ENCODE peak calls at places on chromosomes 16 and 17, in ten cellular contexts. One of them, this sample, is unnamed.

GRCh38 chr16:54554581-54554980 is 268.0 kb upstream of the IRX3 start:
- DNase-seq in mesothelial cell of epicardium: no peak
- DNase-seq in hepatic stellate cell: no peak
- DNase-seq in stimulated activated CD4-positive, alpha-beta T cell treated with anti-CD3 and anti-CD28 coated beads, Interleukin-1b, Interleukin-23, amount 100 ng/mL, for 1 hour: no peak
- DNase-seq in activated CD4-positive, alpha-beta T cell treated with anti-CD3 and anti-CD28 coated beads, Interleukin-2, amount 50 U/mL, for 1 hour: no peak
- DNase-seq in pancreas: no peak
- DNase-seq in sigmoid colon: no peak
- DNase-seq in NCI-H1694: no peak
- DNase-seq in BE2C: no peak
- DNase-seq in CD4-positive, CD25-positive, alpha-beta regulatory T cell: no peak
- DNase-seq in this sample: no peak

GRCh38 chr17:80811181-80812105 is 180.2 kb upstream of the CHMP6 start:
- DNase-seq in mesothelial cell of epicardium: no peak
- DNase-seq in hepatic stellate cell: no peak
- DNase-seq in stimulated activated CD4-positive, alpha-beta T cell treated with anti-CD3 and anti-CD28 coated beads, Interleukin-1b, Interleukin-23, amount 100 ng/mL, for 1 hour: no peak
- DNase-seq in activated CD4-positive, alpha-beta T cell treated with anti-CD3 and anti-CD28 coated beads, Interleukin-2, amount 50 U/mL, for 1 hour: peak
- DNase-seq in pancreas: no peak
- DNase-seq in sigmoid colon: peak
- DNase-seq in NCI-H1694: no peak
- DNase-seq in BE2C: no peak
- DNase-seq in CD4-positive, CD25-positive, alpha-beta regulatory T cell: no peak
- DNase-seq in this sample: no peak

GRCh38 chr17:28741358-28742349 is 2.2 kb upstream of the TRAF4 start:
- DNase-seq in mesothelial cell of epicardium: no peak
- DNase-seq in hepatic stellate cell: no peak
- DNase-seq in stimulated activated CD4-positive, alpha-beta T cell treated with anti-CD3 and anti-CD28 coated beads, Interleukin-1b, Interleukin-23, amount 100 ng/mL, for 1 hour: no peak
- DNase-seq in activated CD4-positive, alpha-beta T cell treated with anti-CD3 and anti-CD28 coated beads, Interleukin-2, amount 50 U/mL, for 1 hour: no peak
- DNase-seq in pancreas: no peak
- DNase-seq in sigmoid colon: no peak
- DNase-seq in NCI-H1694: no peak
- DNase-seq in BE2C: no peak
- DNase-seq in CD4-positive, CD25-positive, alpha-beta regulatory T cell: no peak
- DNase-seq in this sample: no peak

GRCh38 chr17:56629450-56630187 is 36.1 kb downstream of the NOG start:
- DNase-seq in mesothelial cell of epicardium: no peak
- DNase-seq in hepatic stellate cell: peak
- DNase-seq in stimulated activated CD4-positive, alpha-beta T cell treated with anti-CD3 and anti-CD28 coated beads, Interleukin-1b, Interleukin-23, amount 100 ng/mL, for 1 hour: no peak
- DNase-seq in activated CD4-positive, alpha-beta T cell treated with anti-CD3 and anti-CD28 coated beads, Interleukin-2, amount 50 U/mL, for 1 hour: peak
- DNase-seq in pancreas: no peak
- DNase-seq in sigmoid colon: no peak
- DNase-seq in NCI-H1694: no peak
- DNase-seq in BE2C: peak
- DNase-seq in CD4-positive, CD25-positive, alpha-beta regulatory T cell: peak
- DNase-seq in this sample: peak

GRCh38 chr16:50403491-50403890 is 34.7 kb upstream of the BRD7 start:
- DNase-seq in mesothelial cell of epicardium: no peak
- DNase-seq in hepatic stellate cell: no peak
- DNase-seq in stimulated activated CD4-positive, alpha-beta T cell treated with anti-CD3 and anti-CD28 coated beads, Interleukin-1b, Interleukin-23, amount 100 ng/mL, for 1 hour: no peak
- DNase-seq in activated CD4-positive, alpha-beta T cell treated with anti-CD3 and anti-CD28 coated beads, Interleukin-2, amount 50 U/mL, for 1 hour: no peak
- DNase-seq in pancreas: no peak
- DNase-seq in sigmoid colon: no peak
- DNase-seq in NCI-H1694: no peak
- DNase-seq in BE2C: no peak
- DNase-seq in CD4-positive, CD25-positive, alpha-beta regulatory T cell: no peak
- DNase-seq in this sample: no peak

GRCh38 chr16:69831212-69832123 is 69.3 kb downstream of the WWP2 start:
- DNase-seq in mesothelial cell of epicardium: no peak
- DNase-seq in hepatic stellate cell: no peak
- DNase-seq in stimulated activated CD4-positive, alpha-beta T cell treated with anti-CD3 and anti-CD28 coated beads, Interleukin-1b, Interleukin-23, amount 100 ng/mL, for 1 hour: no peak
- DNase-seq in activated CD4-positive, alpha-beta T cell treated with anti-CD3 and anti-CD28 coated beads, Interleukin-2, amount 50 U/mL, for 1 hour: no peak
- DNase-seq in pancreas: no peak
- DNase-seq in sigmoid colon: no peak
- DNase-seq in NCI-H1694: no peak
- DNase-seq in BE2C: no peak
- DNase-seq in CD4-positive, CD25-positive, alpha-beta regulatory T cell: no peak
- DNase-seq in this sample: no peak

GRCh38 chr16:704552-705380 is 835 bp downstream of the FBXL16 start:
- DNase-seq in mesothelial cell of epicardium: no peak
- DNase-seq in hepatic stellate cell: no peak
- DNase-seq in stimulated activated CD4-positive, alpha-beta T cell treated with anti-CD3 and anti-CD28 coated beads, Interleukin-1b, Interleukin-23, amount 100 ng/mL, for 1 hour: no peak
- DNase-seq in activated CD4-positive, alpha-beta T cell treated with anti-CD3 and anti-CD28 coated beads, Interleukin-2, amount 50 U/mL, for 1 hour: no peak
- DNase-seq in pancreas: no peak
- DNase-seq in sigmoid colon: no peak
- DNase-seq in NCI-H1694: no peak
- DNase-seq in BE2C: no peak
- DNase-seq in CD4-positive, CD25-positive, alpha-beta regulatory T cell: no peak
- DNase-seq in this sample: no peak

GRCh38 chr17:44033841-44034408 is 19.2 kb upstream of the TMEM101 start:
- DNase-seq in mesothelial cell of epicardium: no peak
- DNase-seq in hepatic stellate cell: no peak
- DNase-seq in stimulated activated CD4-positive, alpha-beta T cell treated with anti-CD3 and anti-CD28 coated beads, Interleukin-1b, Interleukin-23, amount 100 ng/mL, for 1 hour: no peak
- DNase-seq in activated CD4-positive, alpha-beta T cell treated with anti-CD3 and anti-CD28 coated beads, Interleukin-2, amount 50 U/mL, for 1 hour: no peak
- DNase-seq in pancreas: no peak
- DNase-seq in sigmoid colon: no peak
- DNase-seq in NCI-H1694: no peak
- DNase-seq in BE2C: no peak
- DNase-seq in CD4-positive, CD25-positive, alpha-beta regulatory T cell: no peak
- DNase-seq in this sample: no peak

GRCh38 chr16:88973007-88973410 is 4.0 kb downstream of the CBFA2T3 start:
- DNase-seq in mesothelial cell of epicardium: no peak
- DNase-seq in hepatic stellate cell: no peak
- DNase-seq in stimulated activated CD4-positive, alpha-beta T cell treated with anti-CD3 and anti-CD28 coated beads, Interleukin-1b, Interleukin-23, amount 100 ng/mL, for 1 hour: no peak
- DNase-seq in activated CD4-positive, alpha-beta T cell treated with anti-CD3 and anti-CD28 coated beads, Interleukin-2, amount 50 U/mL, for 1 hour: no peak
- DNase-seq in pancreas: no peak
- DNase-seq in sigmoid colon: no peak
- DNase-seq in NCI-H1694: no peak
- DNase-seq in BE2C: peak
- DNase-seq in CD4-positive, CD25-positive, alpha-beta regulatory T cell: no peak
- DNase-seq in this sample: no peak

GRCh38 chr17:67490471-67490870 is 113.4 kb downstream of the PITPNC1 start:
- DNase-seq in mesothelial cell of epicardium: peak
- DNase-seq in hepatic stellate cell: no peak
- DNase-seq in stimulated activated CD4-positive, alpha-beta T cell treated with anti-CD3 and anti-CD28 coated beads, Interleukin-1b, Interleukin-23, amount 100 ng/mL, for 1 hour: no peak
- DNase-seq in activated CD4-positive, alpha-beta T cell treated with anti-CD3 and anti-CD28 coated beads, Interleukin-2, amount 50 U/mL, for 1 hour: no peak
- DNase-seq in pancreas: no peak
- DNase-seq in sigmoid colon: no peak
- DNase-seq in NCI-H1694: no peak
- DNase-seq in BE2C: no peak
- DNase-seq in CD4-positive, CD25-positive, alpha-beta regulatory T cell: no peak
- DNase-seq in this sample: no peak

GRCh38 chr16:87963400-87963799 is 12.2 kb downstream of the BANP start:
- DNase-seq in mesothelial cell of epicardium: no peak
- DNase-seq in hepatic stellate cell: peak
- DNase-seq in stimulated activated CD4-positive, alpha-beta T cell treated with anti-CD3 and anti-CD28 coated beads, Interleukin-1b, Interleukin-23, amount 100 ng/mL, for 1 hour: peak
- DNase-seq in activated CD4-positive, alpha-beta T cell treated with anti-CD3 and anti-CD28 coated beads, Interleukin-2, amount 50 U/mL, for 1 hour: peak
- DNase-seq in pancreas: no peak
- DNase-seq in sigmoid colon: no peak
- DNase-seq in NCI-H1694: no peak
- DNase-seq in BE2C: no peak
- DNase-seq in CD4-positive, CD25-positive, alpha-beta regulatory T cell: peak
- DNase-seq in this sample: peak

GRCh38 chr16:546909-547770 is 13.1 kb upstream of the PRR35 start:
- DNase-seq in mesothelial cell of epicardium: peak
- DNase-seq in hepatic stellate cell: no peak
- DNase-seq in stimulated activated CD4-positive, alpha-beta T cell treated with anti-CD3 and anti-CD28 coated beads, Interleukin-1b, Interleukin-23, amount 100 ng/mL, for 1 hour: peak
- DNase-seq in activated CD4-positive, alpha-beta T cell treated with anti-CD3 and anti-CD28 coated beads, Interleukin-2, amount 50 U/mL, for 1 hour: peak
- DNase-seq in pancreas: peak
- DNase-seq in sigmoid colon: peak
- DNase-seq in NCI-H1694: peak
- DNase-seq in BE2C: peak
- DNase-seq in CD4-positive, CD25-positive, alpha-beta regulatory T cell: peak
- DNase-seq in this sample: peak

GRCh38 chr16:16861546-16861945 is 482.6 kb downstream of the NPIPA7 start:
- DNase-seq in mesothelial cell of epicardium: peak
- DNase-seq in hepatic stellate cell: peak
- DNase-seq in stimulated activated CD4-positive, alpha-beta T cell treated with anti-CD3 and anti-CD28 coated beads, Interleukin-1b, Interleukin-23, amount 100 ng/mL, for 1 hour: peak
- DNase-seq in activated CD4-positive, alpha-beta T cell treated with anti-CD3 and anti-CD28 coated beads, Interleukin-2, amount 50 U/mL, for 1 hour: peak
- DNase-seq in pancreas: peak
- DNase-seq in sigmoid colon: no peak
- DNase-seq in NCI-H1694: peak
- DNase-seq in BE2C: peak
- DNase-seq in CD4-positive, CD25-positive, alpha-beta regulatory T cell: peak
- DNase-seq in this sample: peak

GRCh38 chr17:69597898-69598692 is 183.6 kb downstream of the MAP2K6 start:
- DNase-seq in mesothelial cell of epicardium: no peak
- DNase-seq in hepatic stellate cell: peak
- DNase-seq in stimulated activated CD4-positive, alpha-beta T cell treated with anti-CD3 and anti-CD28 coated beads, Interleukin-1b, Interleukin-23, amount 100 ng/mL, for 1 hour: no peak
- DNase-seq in activated CD4-positive, alpha-beta T cell treated with anti-CD3 and anti-CD28 coated beads, Interleukin-2, amount 50 U/mL, for 1 hour: no peak
- DNase-seq in pancreas: no peak
- DNase-seq in sigmoid colon: no peak
- DNase-seq in NCI-H1694: no peak
- DNase-seq in BE2C: no peak
- DNase-seq in CD4-positive, CD25-positive, alpha-beta regulatory T cell: no peak
- DNase-seq in this sample: no peak

GRCh38 chr16:4260360-4260759 is 12.5 kb downstream of the TFAP4 start:
- DNase-seq in mesothelial cell of epicardium: no peak
- DNase-seq in hepatic stellate cell: no peak
- DNase-seq in stimulated activated CD4-positive, alpha-beta T cell treated with anti-CD3 and anti-CD28 coated beads, Interleukin-1b, Interleukin-23, amount 100 ng/mL, for 1 hour: no peak
- DNase-seq in activated CD4-positive, alpha-beta T cell treated with anti-CD3 and anti-CD28 coated beads, Interleukin-2, amount 50 U/mL, for 1 hour: no peak
- DNase-seq in pancreas: peak
- DNase-seq in sigmoid colon: no peak
- DNase-seq in NCI-H1694: no peak
- DNase-seq in BE2C: no peak
- DNase-seq in CD4-positive, CD25-positive, alpha-beta regulatory T cell: no peak
- DNase-seq in this sample: no peak

GRCh38 chr16:86590501-86591144 is 12.3 kb downstream of the FOXL1 start:
- DNase-seq in mesothelial cell of epicardium: no peak
- DNase-seq in hepatic stellate cell: no peak
- DNase-seq in stimulated activated CD4-positive, alpha-beta T cell treated with anti-CD3 and anti-CD28 coated beads, Interleukin-1b, Interleukin-23, amount 100 ng/mL, for 1 hour: no peak
- DNase-seq in activated CD4-positive, alpha-beta T cell treated with anti-CD3 and anti-CD28 coated beads, Interleukin-2, amount 50 U/mL, for 1 hour: no peak
- DNase-seq in pancreas: no peak
- DNase-seq in sigmoid colon: no peak
- DNase-seq in NCI-H1694: no peak
- DNase-seq in BE2C: no peak
- DNase-seq in CD4-positive, CD25-positive, alpha-beta regulatory T cell: no peak
- DNase-seq in this sample: no peak

GRCh38 chr17:40664582-40665333 is at the start of gene KRT222:
- DNase-seq in mesothelial cell of epicardium: no peak
- DNase-seq in hepatic stellate cell: no peak
- DNase-seq in stimulated activated CD4-positive, alpha-beta T cell treated with anti-CD3 and anti-CD28 coated beads, Interleukin-1b, Interleukin-23, amount 100 ng/mL, for 1 hour: no peak
- DNase-seq in activated CD4-positive, alpha-beta T cell treated with anti-CD3 and anti-CD28 coated beads, Interleukin-2, amount 50 U/mL, for 1 hour: no peak
- DNase-seq in pancreas: no peak
- DNase-seq in sigmoid colon: no peak
- DNase-seq in NCI-H1694: no peak
- DNase-seq in BE2C: no peak
- DNase-seq in CD4-positive, CD25-positive, alpha-beta regulatory T cell: no peak
- DNase-seq in this sample: no peak

GRCh38 chr16:2663553-2664521 is 18.5 kb upstream of the KCTD5 start:
- DNase-seq in mesothelial cell of epicardium: no peak
- DNase-seq in hepatic stellate cell: no peak
- DNase-seq in stimulated activated CD4-positive, alpha-beta T cell treated with anti-CD3 and anti-CD28 coated beads, Interleukin-1b, Interleukin-23, amount 100 ng/mL, for 1 hour: no peak
- DNase-seq in activated CD4-positive, alpha-beta T cell treated with anti-CD3 and anti-CD28 coated beads, Interleukin-2, amount 50 U/mL, for 1 hour: no peak
- DNase-seq in pancreas: peak
- DNase-seq in sigmoid colon: no peak
- DNase-seq in NCI-H1694: no peak
- DNase-seq in BE2C: no peak
- DNase-seq in CD4-positive, CD25-positive, alpha-beta regulatory T cell: peak
- DNase-seq in this sample: no peak

GRCh38 chr16:4904942-4905615 is 31.9 kb downstream of the PPL start:
- DNase-seq in mesothelial cell of epicardium: no peak
- DNase-seq in hepatic stellate cell: no peak
- DNase-seq in stimulated activated CD4-positive, alpha-beta T cell treated with anti-CD3 and anti-CD28 coated beads, Interleukin-1b, Interleukin-23, amount 100 ng/mL, for 1 hour: no peak
- DNase-seq in activated CD4-positive, alpha-beta T cell treated with anti-CD3 and anti-CD28 coated beads, Interleukin-2, amount 50 U/mL, for 1 hour: no peak
- DNase-seq in pancreas: no peak
- DNase-seq in sigmoid colon: no peak
- DNase-seq in NCI-H1694: no peak
- DNase-seq in BE2C: no peak
- DNase-seq in CD4-positive, CD25-positive, alpha-beta regulatory T cell: no peak
- DNase-seq in this sample: no peak

GRCh38 chr17:80364091-80364691 is 50.8 kb upstream of the ENDOV start:
- DNase-seq in mesothelial cell of epicardium: peak
- DNase-seq in hepatic stellate cell: no peak
- DNase-seq in stimulated activated CD4-positive, alpha-beta T cell treated with anti-CD3 and anti-CD28 coated beads, Interleukin-1b, Interleukin-23, amount 100 ng/mL, for 1 hour: no peak
- DNase-seq in activated CD4-positive, alpha-beta T cell treated with anti-CD3 and anti-CD28 coated beads, Interleukin-2, amount 50 U/mL, for 1 hour: peak
- DNase-seq in pancreas: peak
- DNase-seq in sigmoid colon: peak
- DNase-seq in NCI-H1694: peak
- DNase-seq in BE2C: peak
- DNase-seq in CD4-positive, CD25-positive, alpha-beta regulatory T cell: no peak
- DNase-seq in this sample: no peak

GRCh38 chr16:69014811-69015210 is 90.6 kb upstream of the HAS3 start:
- DNase-seq in mesothelial cell of epicardium: no peak
- DNase-seq in hepatic stellate cell: no peak
- DNase-seq in stimulated activated CD4-positive, alpha-beta T cell treated with anti-CD3 and anti-CD28 coated beads, Interleukin-1b, Interleukin-23, amount 100 ng/mL, for 1 hour: no peak
- DNase-seq in activated CD4-positive, alpha-beta T cell treated with anti-CD3 and anti-CD28 coated beads, Interleukin-2, amount 50 U/mL, for 1 hour: no peak
- DNase-seq in pancreas: no peak
- DNase-seq in sigmoid colon: no peak
- DNase-seq in NCI-H1694: no peak
- DNase-seq in BE2C: no peak
- DNase-seq in CD4-positive, CD25-positive, alpha-beta regulatory T cell: no peak
- DNase-seq in this sample: no peak

GRCh38 chr17:14156689-14157088 is 80.0 kb downstream of the CDRT15 start:
- DNase-seq in mesothelial cell of epicardium: no peak
- DNase-seq in hepatic stellate cell: no peak
- DNase-seq in stimulated activated CD4-positive, alpha-beta T cell treated with anti-CD3 and anti-CD28 coated beads, Interleukin-1b, Interleukin-23, amount 100 ng/mL, for 1 hour: no peak
- DNase-seq in activated CD4-positive, alpha-beta T cell treated with anti-CD3 and anti-CD28 coated beads, Interleukin-2, amount 50 U/mL, for 1 hour: no peak
- DNase-seq in pancreas: no peak
- DNase-seq in sigmoid colon: no peak
- DNase-seq in NCI-H1694: no peak
- DNase-seq in BE2C: no peak
- DNase-seq in CD4-positive, CD25-positive, alpha-beta regulatory T cell: no peak
- DNase-seq in this sample: no peak

GRCh38 chr16:85384831-85385462 is 228.2 kb upstream of the GSE1 start:
- DNase-seq in mesothelial cell of epicardium: no peak
- DNase-seq in hepatic stellate cell: no peak
- DNase-seq in stimulated activated CD4-positive, alpha-beta T cell treated with anti-CD3 and anti-CD28 coated beads, Interleukin-1b, Interleukin-23, amount 100 ng/mL, for 1 hour: no peak
- DNase-seq in activated CD4-positive, alpha-beta T cell treated with anti-CD3 and anti-CD28 coated beads, Interleukin-2, amount 50 U/mL, for 1 hour: no peak
- DNase-seq in pancreas: no peak
- DNase-seq in sigmoid colon: peak
- DNase-seq in NCI-H1694: peak
- DNase-seq in BE2C: peak
- DNase-seq in CD4-positive, CD25-positive, alpha-beta regulatory T cell: no peak
- DNase-seq in this sample: no peak

GRCh38 chr17:60601443-60602384 is 1.7 kb downstream of the PPM1D start:
- DNase-seq in mesothelial cell of epicardium: peak
- DNase-seq in hepatic stellate cell: peak
- DNase-seq in stimulated activated CD4-positive, alpha-beta T cell treated with anti-CD3 and anti-CD28 coated beads, Interleukin-1b, Interleukin-23, amount 100 ng/mL, for 1 hour: no peak
- DNase-seq in activated CD4-positive, alpha-beta T cell treated with anti-CD3 and anti-CD28 coated beads, Interleukin-2, amount 50 U/mL, for 1 hour: peak
- DNase-seq in pancreas: peak
- DNase-seq in sigmoid colon: peak
- DNase-seq in NCI-H1694: peak
- DNase-seq in BE2C: peak
- DNase-seq in CD4-positive, CD25-positive, alpha-beta regulatory T cell: peak
- DNase-seq in this sample: peak

GRCh38 chr16:12182202-12182601 is 205.7 kb downstream of the SNX29 start:
- DNase-seq in mesothelial cell of epicardium: no peak
- DNase-seq in hepatic stellate cell: no peak
- DNase-seq in stimulated activated CD4-positive, alpha-beta T cell treated with anti-CD3 and anti-CD28 coated beads, Interleukin-1b, Interleukin-23, amount 100 ng/mL, for 1 hour: no peak
- DNase-seq in activated CD4-positive, alpha-beta T cell treated with anti-CD3 and anti-CD28 coated beads, Interleukin-2, amount 50 U/mL, for 1 hour: no peak
- DNase-seq in pancreas: no peak
- DNase-seq in sigmoid colon: no peak
- DNase-seq in NCI-H1694: no peak
- DNase-seq in BE2C: no peak
- DNase-seq in CD4-positive, CD25-positive, alpha-beta regulatory T cell: no peak
- DNase-seq in this sample: no peak

GRCh38 chr16:69870761-69871160 is 80.4 kb upstream of the CLEC18A start:
- DNase-seq in mesothelial cell of epicardium: no peak
- DNase-seq in hepatic stellate cell: no peak
- DNase-seq in stimulated activated CD4-positive, alpha-beta T cell treated with anti-CD3 and anti-CD28 coated beads, Interleukin-1b, Interleukin-23, amount 100 ng/mL, for 1 hour: no peak
- DNase-seq in activated CD4-positive, alpha-beta T cell treated with anti-CD3 and anti-CD28 coated beads, Interleukin-2, amount 50 U/mL, for 1 hour: no peak
- DNase-seq in pancreas: no peak
- DNase-seq in sigmoid colon: no peak
- DNase-seq in NCI-H1694: no peak
- DNase-seq in BE2C: no peak
- DNase-seq in CD4-positive, CD25-positive, alpha-beta regulatory T cell: no peak
- DNase-seq in this sample: no peak

GRCh38 chr16:88785106-88785924 is at the start of gene PIEZO1:
- DNase-seq in mesothelial cell of epicardium: peak
- DNase-seq in hepatic stellate cell: peak
- DNase-seq in stimulated activated CD4-positive, alpha-beta T cell treated with anti-CD3 and anti-CD28 coated beads, Interleukin-1b, Interleukin-23, amount 100 ng/mL, for 1 hour: peak
- DNase-seq in activated CD4-positive, alpha-beta T cell treated with anti-CD3 and anti-CD28 coated beads, Interleukin-2, amount 50 U/mL, for 1 hour: peak
- DNase-seq in pancreas: peak
- DNase-seq in sigmoid colon: peak
- DNase-seq in NCI-H1694: no peak
- DNase-seq in BE2C: peak
- DNase-seq in CD4-positive, CD25-positive, alpha-beta regulatory T cell: peak
- DNase-seq in this sample: peak

GRCh38 chr16:71781741-71782140 is 26.9 kb downstream of the AP1G1 start:
- DNase-seq in mesothelial cell of epicardium: no peak
- DNase-seq in hepatic stellate cell: no peak
- DNase-seq in stimulated activated CD4-positive, alpha-beta T cell treated with anti-CD3 and anti-CD28 coated beads, Interleukin-1b, Interleukin-23, amount 100 ng/mL, for 1 hour: no peak
- DNase-seq in activated CD4-positive, alpha-beta T cell treated with anti-CD3 and anti-CD28 coated beads, Interleukin-2, amount 50 U/mL, for 1 hour: no peak
- DNase-seq in pancreas: no peak
- DNase-seq in sigmoid colon: no peak
- DNase-seq in NCI-H1694: no peak
- DNase-seq in BE2C: no peak
- DNase-seq in CD4-positive, CD25-positive, alpha-beta regulatory T cell: no peak
- DNase-seq in this sample: no peak

This sample was measured in Jurkat, Clone E6-1.